ENCODE peak calls at places on chromosomes 1 and 21, in eight cellular contexts. L is SJSA1; W is naive thymus-derived CD4-positive, alpha-beta T cell; Z is left ventricle myocardium inferior; G is stomach; J is CD8-positive, alpha-beta memory T cell; F is RWPE2; Q is HCT116. C is an unnamed sample. For H3K4me1 and H3K9me3, the result is how much of the 10 kb centered on the place peaks cover.

GRCh38 chr21:28089599-28090421 is 902.9 kb downstream of the LTN1 start:
- DNase-seq in G (no peak), Z (peak), W (no peak), Q (no peak), J (no peak), L (no peak), F (no peak), C (peak)

GRCh38 chr1:175649416-175649815 is 94.0 kb downstream of the TNR start:
- DNase-seq in G (no peak), Q (no peak), F (no peak), L (no peak), Z (no peak), J (no peak), W (no peak), C (no peak)

GRCh38 chr21:45709127-45709526 is 65.6 kb downstream of the PCBP3 start:
- DNase-seq in L (no peak), G (no peak), F (no peak), W (no peak), J (no peak), Z (no peak), Q (no peak), C (no peak)

GRCh38 chr1:180123463-180123936 is 31.2 kb upstream of the QSOX1 start:
- DNase-seq in F (no peak), J (no peak), Q (no peak), L (no peak), W (no peak), Z (no peak), G (no peak), C (no peak)

GRCh38 chr1:213094446-213094845 is 43.4 kb downstream of the RPS6KC1 start:
- DNase-seq in Q (no peak), Z (no peak), L (no peak), J (no peak), F (no peak), W (no peak), G (no peak), C (no peak)

GRCh38 chr1:42005530-42005929 is 86.8 kb upstream of the HIVEP3 start:
- DNase-seq in W (no peak), J (no peak), F (no peak), L (no peak), G (no peak), Z (no peak), Q (no peak), C (no peak)

GRCh38 chr1:208455821-208456220 is 211.6 kb upstream of the PLXNA2 start:
- DNase-seq in Q (no peak), G (no peak), J (no peak), L (peak), W (no peak), F (no peak), Z (no peak), C (no peak)

GRCh38 chr1:227058321-227058751 is 118.2 kb downstream of the COQ8A start:
- DNase-seq in Z (no peak), F (no peak), W (no peak), G (no peak), L (peak), Q (no peak), J (no peak), C (no peak)

GRCh38 chr1:22224091-22224490 is 81.2 kb upstream of the WNT4 start:
- DNase-seq in G (no peak), W (no peak), F (peak), L (no peak), Q (no peak), Z (no peak), J (no peak), C (no peak)

GRCh38 chr1:180234369-180235076 is 4.5 kb downstream of the LHX4 start:
- DNase-seq in Z (no peak), J (no peak), W (no peak), F (no peak), Q (no peak), L (no peak), G (no peak), C (no peak)

GRCh38 chr1:117501275-117501674 is 104.6 kb upstream of the TENT5C start:
- DNase-seq in F (no peak), W (no peak), J (no peak), G (no peak), Q (no peak), L (peak), Z (no peak), C (no peak)

GRCh38 chr1:145711213-145711651 is 4.1 kb upstream of the PDZK1 start:
- DNase-seq in Q (no peak), J (no peak), F (no peak), G (no peak), Z (no peak), W (no peak), L (no peak), C (no peak)

GRCh38 chr1:213678348-213678747 is 309.4 kb upstream of the PROX1 start:
- DNase-seq in W (no peak), Z (no peak), L (no peak), F (no peak), G (no peak), Q (no peak), J (no peak), C (no peak)

GRCh38 chr1:44348046-44348628 is 6.9 kb downstream of the ERI3 start:
- DNase-seq in J (no peak), W (no peak), Q (no peak), G (no peak), F (no peak), L (no peak), Z (no peak), C (no peak)

GRCh38 chr21:46552274-46552673 is 52.6 kb downstream of the S100B start:
- DNase-seq in L (no peak), W (peak), F (no peak), Q (no peak), J (peak), Z (no peak), G (no peak), C (no peak)

GRCh38 chr1:174940776-174941175 is 59.0 kb upstream of the CACYBP start:
- DNase-seq in Z (no peak), Q (no peak), W (no peak), F (no peak), L (no peak), J (no peak), G (no peak), C (no peak)

GRCh38 chr1:112704908-112705627 is 1.9 kb downstream of the RHOC start:
- DNase-seq in W (peak), F (peak), Q (peak), L (peak), J (peak), G (peak), Z (peak), C (peak)

GRCh38 chr1:215719569-215719968 is 152.5 kb downstream of the KCTD3 start:
- DNase-seq in L (no peak), J (no peak), F (no peak), G (no peak), W (no peak), Q (no peak), Z (no peak), C (no peak)

GRCh38 chr1:216045400-216045799 is 377.8 kb downstream of the USH2A start:
- DNase-seq in W (no peak), J (no peak), F (no peak), Z (no peak), L (no peak), G (no peak), Q (no peak), C (no peak)

GRCh38 chr1:59669752-59670312 is 144.9 kb upstream of the HOOK1 start:
- DNase-seq in L (no peak), Z (peak), G (no peak), W (no peak), Q (no peak), F (no peak), J (no peak), C (no peak)

GRCh38 chr1:4745560-4745959 is 91.2 kb downstream of the AJAP1 start:
- DNase-seq in W (no peak), F (no peak), G (no peak), Z (no peak), J (no peak), L (no peak), Q (no peak), C (no peak)

GRCh38 chr21:33241846-33242245 is 12.1 kb downstream of the IFNAR2 start:
- DNase-seq in Z (no peak), W (peak), J (no peak), G (no peak), Q (no peak), L (no peak), F (no peak), C (no peak)

GRCh38 chr1:209622841-209623829 is 29.1 kb downstream of the LAMB3 start:
- DNase-seq in J (no peak), L (no peak), Z (no peak), Q (no peak), F (no peak), W (no peak), G (no peak), C (no peak)

GRCh38 chr1:44831516-44831915 is 11.5 kb downstream of the PTCH2 start:
- DNase-seq in Z (no peak), F (no peak), Q (no peak), L (no peak), W (no peak), J (no peak), G (no peak), C (no peak)

GRCh38 chr1:62230724-62231123 is 36.1 kb downstream of the L1TD1 start:
- DNase-seq in G (no peak), J (no peak), L (no peak), Q (peak), Z (no peak), W (no peak), F (peak), C (peak)

GRCh38 chr1:26023826-26024225 is 2.3 kb downstream of the EXTL1 start:
- DNase-seq in F (no peak), L (no peak), Q (no peak), W (no peak), Z (no peak), J (no peak), G (no peak), C (no peak)

GRCh38 chr1:151919246-151919645 is 9.9 kb upstream of the THEM4 start:
- DNase-seq in G (no peak), F (no peak), Q (no peak), L (no peak), W (no peak), Z (no peak), J (no peak), C (peak)

GRCh38 chr1:151923422-151923821 is 14.1 kb upstream of the THEM4 start:
- DNase-seq in W (no peak), F (no peak), G (no peak), J (no peak), Q (no peak), L (no peak), Z (no peak), C (peak)

GRCh38 chr1:151920147-151920546 is 10.8 kb upstream of the THEM4 start:
- DNase-seq in F (no peak), J (no peak), G (no peak), Q (no peak), L (no peak), W (no peak), Z (no peak), C (no peak)

DNA sequence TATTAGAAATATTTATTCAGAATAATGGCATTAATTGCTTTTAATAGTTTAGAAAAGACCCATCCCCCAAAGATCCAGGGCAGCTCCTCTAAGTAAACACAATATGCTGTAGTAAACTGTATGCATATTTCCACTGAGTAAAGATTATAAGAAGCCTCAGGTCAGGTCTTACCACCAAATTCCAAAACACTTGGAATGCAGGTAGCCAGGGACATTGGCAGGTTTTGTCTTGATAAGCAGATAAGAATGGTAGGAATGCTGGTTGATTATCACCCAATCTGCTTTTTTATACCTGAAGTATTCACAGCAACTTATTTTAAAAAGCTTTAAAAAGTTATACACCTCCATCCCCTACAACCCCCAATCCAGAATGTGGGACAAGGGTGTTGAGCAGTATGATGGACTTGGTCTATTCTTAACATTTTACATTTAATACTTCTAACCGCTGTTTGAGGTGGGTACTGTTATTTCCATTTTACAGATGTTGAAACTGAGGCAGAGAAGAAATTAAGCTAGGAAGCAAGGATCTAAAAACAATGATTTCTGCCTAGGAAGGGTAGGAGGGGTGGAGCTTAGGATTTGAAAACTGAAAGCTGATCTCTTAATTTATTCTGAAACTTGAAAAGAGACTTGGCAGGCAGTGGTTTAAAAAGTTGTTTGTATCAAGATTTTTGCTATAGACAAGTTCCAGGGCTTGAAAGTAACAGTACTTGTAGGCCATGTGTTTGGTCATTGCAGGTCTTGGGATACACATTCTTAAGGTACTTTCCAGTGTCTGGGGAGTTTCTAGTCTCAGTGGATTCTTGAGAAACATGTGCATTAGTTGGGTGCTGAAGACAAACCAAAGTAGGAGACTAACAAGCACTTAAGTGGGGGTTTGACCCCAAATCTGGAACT is 15.6 kb upstream of the THEM4 start:
- DNase-seq in F (no peak), Z (no peak), G (no peak), Q (no peak), J (no peak), W (no peak), L (no peak), C (peak)
- H3K4me1 ChIP-seq in F (under half), Z (under half), G (under half), Q (under half), J (under half), W (under half), L (under half), C (half or more)

DNA sequence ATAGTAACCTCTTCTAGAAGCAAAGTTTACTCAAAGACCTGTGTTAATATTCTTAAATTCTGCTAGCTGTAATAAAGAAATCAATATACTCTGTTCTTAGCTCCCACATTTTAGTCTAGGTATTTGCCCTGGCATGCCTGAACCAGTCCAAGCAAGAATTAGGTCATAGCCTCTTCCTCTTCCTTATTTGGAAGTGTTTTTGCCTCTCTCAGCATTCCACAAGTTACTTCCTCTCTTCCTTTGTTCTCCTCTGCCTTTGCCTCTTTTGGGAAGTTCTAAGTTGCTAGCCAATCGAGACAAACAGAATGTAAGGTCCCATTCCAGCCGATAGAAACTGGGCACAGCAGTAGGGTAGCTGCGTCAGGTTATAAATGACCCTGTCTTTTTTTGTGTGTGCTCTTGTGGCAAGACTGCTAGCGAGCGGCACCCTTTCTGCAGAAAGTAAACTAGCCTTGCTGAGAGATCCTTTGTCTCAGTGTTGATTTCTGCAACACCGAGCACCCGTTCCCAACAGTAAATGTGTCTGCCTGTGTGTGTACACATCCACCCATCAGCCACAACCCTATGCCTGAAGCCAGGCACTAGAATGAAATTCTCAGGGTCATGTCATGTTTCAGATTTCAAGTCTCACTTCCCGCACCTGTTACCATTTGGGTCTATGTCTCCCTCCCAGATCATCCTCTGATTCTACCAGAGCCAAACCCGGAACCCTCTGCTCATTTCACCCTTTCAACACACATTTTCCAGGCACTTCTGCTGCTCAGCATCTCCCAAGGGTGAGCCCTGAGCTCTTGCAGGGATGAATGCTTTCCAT is 37.5 kb downstream of the LRRC3 start:
- DNase-seq in L (no peak), W (no peak), Q (no peak), F (no peak), G (no peak), J (no peak), Z (no peak), C (no peak)
- H3K9me3 ChIP-seq in L (under half), W (under half), Q (under half), F (under half), G (under half), J (under half), Z (under half), C (under half)

GRCh38 chr1:54312874-54313316 is 93.3 kb downstream of the SSBP3 start:
- DNase-seq in F (no peak), Z (peak), W (no peak), L (peak), G (no peak), Q (no peak), J (no peak), C (no peak)
- H3K4me1 ChIP-seq in F (under half), Z (half or more), W (under half), L (under half), G (half or more), Q (under half), J (under half), C (under half)

GRCh38 chr1:3020263-3020909 is 881 bp upstream of the ACTRT2 start:
- DNase-seq in G (no peak), Z (no peak), L (no peak), J (no peak), W (no peak), F (no peak), Q (no peak), C (no peak)
- H3K9me3 ChIP-seq in G (under half), Z (under half), L (under half), J (under half), W (under half), F (under half), Q (under half), C (under half)

DNA sequence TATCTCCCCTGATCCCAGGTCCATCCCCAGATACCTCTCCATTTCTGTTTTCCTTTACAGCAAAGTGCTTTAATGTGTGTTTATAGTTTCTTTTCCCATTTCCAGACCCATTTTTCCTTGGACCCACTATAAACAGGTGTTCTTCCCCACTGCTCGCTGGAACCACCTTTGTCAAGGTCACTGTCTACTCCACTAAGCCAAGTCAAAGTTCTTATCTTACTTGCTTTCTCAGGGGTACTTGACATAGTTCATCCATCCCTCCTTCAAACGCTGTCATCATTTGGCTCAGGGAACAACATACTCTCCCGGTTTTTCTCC is 8.3 kb downstream of the SLAMF1 start:
- DNase-seq in G (no peak), J (no peak), F (no peak), Q (no peak), L (no peak), Z (no peak), W (no peak), C (no peak)
- H3K4me1 ChIP-seq in G (under half), J (half or more), F (under half), Q (under half), L (under half), Z (under half), W (half or more), C (under half)

GRCh38 chr1:111101854-111102642 is 37.8 kb downstream of the DRAM2 start:
- DNase-seq in G (peak), W (no peak), L (no peak), Z (no peak), Q (no peak), J (no peak), F (no peak), C (peak)
- H3K9me3 ChIP-seq in G (half or more), W (under half), L (under half), Z (under half), Q (under half), J (under half), F (under half), C (under half)

GRCh38 chr1:168696125-168696524 is 32.9 kb downstream of the DPT start:
- DNase-seq in Q (no peak), F (no peak), W (no peak), G (no peak), J (no peak), L (no peak), Z (no peak), C (no peak)
- H3K4me1 ChIP-seq in Q (under half), F (under half), W (under half), G (under half), J (under half), L (under half), Z (under half), C (under half)

C was measured in PC-9.